ENCODE peak calls at places on chromosome 11, in nine cellular contexts. P is anterior cingulate cortex; Y is T-cell; T is stimulated activated CD4-positive, alpha-beta T cell treated with anti-CD3 and anti-CD28 coated beads, Interleukin-1b, Interleukin-23, amount 100 ng/mL, for 1 hour; Z is upper lobe of right lung; D is kidney glomerular epithelial cell; R is GF-D8; S is hepatic stellate cell; V is AG09319. F is an unnamed sample.

GRCh38 chr11:127345819-127346459 is 345.4 kb upstream of the KIRREL3 start:
- DNase-seq in T (no peak), Z (no peak), D (peak), Y (no peak), R (no peak), V (no peak), S (peak), P (peak), F (no peak)

GRCh38 chr11:2719831-2720603 is 20.2 kb upstream of the KCNQ1OT1 start:
- DNase-seq in S (no peak), V (no peak), T (no peak), P (no peak), Y (no peak), D (no peak), Z (no peak), R (no peak), F (no peak)

GRCh38 chr11:76803811-76804600 is 20.9 kb downstream of the TSKU start:
- DNase-seq in P (no peak), V (no peak), S (peak), T (no peak), D (no peak), R (no peak), Y (peak), Z (peak), F (no peak)

GRCh38 chr11:34905666-34906065 is 10.5 kb downstream of the APIP start:
- DNase-seq in P (no peak), S (no peak), V (no peak), D (no peak), Z (no peak), T (no peak), R (no peak), Y (no peak), F (no peak)

GRCh38 chr11:7578276-7578955 is 64.6 kb downstream of the PPFIBP2 start:
- DNase-seq in T (no peak), Y (no peak), V (no peak), D (no peak), Z (no peak), P (no peak), S (no peak), R (no peak), F (no peak)

GRCh38 chr11:94433049-94433448 is 31.8 kb upstream of the GPR83 start:
- DNase-seq in Z (no peak), Y (no peak), V (no peak), R (no peak), S (no peak), D (no peak), P (no peak), T (no peak), F (no peak)

GRCh38 chr11:7515544-7515943 is 1.7 kb downstream of the PPFIBP2 start:
- DNase-seq in S (no peak), V (no peak), P (no peak), Y (no peak), Z (no peak), R (no peak), D (no peak), T (no peak), F (no peak)

GRCh38 chr11:95081412-95081811 is 8.2 kb upstream of the ENDOD1 start:
- DNase-seq in V (no peak), D (no peak), R (no peak), Z (no peak), T (no peak), S (no peak), P (peak), Y (no peak), F (no peak)

GRCh38 chr11:134666273-134667174 is 254.5 kb upstream of the B3GAT1 start:
- DNase-seq in P (no peak), Y (no peak), S (no peak), R (no peak), Z (no peak), D (no peak), T (no peak), V (no peak), F (no peak)

GRCh38 chr11:9266132-9266736 is 1.1 kb upstream of the DENND5A start:
- DNase-seq in T (no peak), P (no peak), Y (no peak), Z (no peak), R (no peak), V (no peak), S (no peak), D (no peak), F (no peak)

GRCh38 chr11:58575377-58576020 is at the start of gene LPXN:
- DNase-seq in R (peak), P (peak), V (no peak), Y (peak), Z (no peak), T (peak), S (peak), D (no peak), F (peak)

GRCh38 chr11:45045692-45046471 is 95.2 kb upstream of the TP53I11 start:
- DNase-seq in P (no peak), S (peak), V (peak), Z (peak), T (no peak), D (peak), R (no peak), Y (peak), F (no peak)

GRCh38 chr11:64100345-64100744 is 64.6 kb downstream of the FLRT1 start:
- DNase-seq in Y (no peak), T (no peak), V (no peak), S (no peak), R (no peak), D (no peak), P (no peak), Z (no peak), F (no peak)

GRCh38 chr11:59028105-59028504 is 58.0 kb upstream of the GLYATL1B start:
- DNase-seq in V (no peak), D (no peak), P (no peak), Y (no peak), R (no peak), T (no peak), S (no peak), Z (no peak), F (no peak)

GRCh38 chr11:61514050-61514917 is 5.7 kb downstream of the LRRC10B start:
- DNase-seq in R (no peak), D (no peak), T (no peak), P (no peak), S (no peak), V (no peak), Z (no peak), Y (no peak), F (no peak)

GRCh38 chr11:46382644-46383403 is 1.4 kb downstream of the MDK start:
- DNase-seq in R (no peak), T (no peak), Y (no peak), P (no peak), D (no peak), V (no peak), S (peak), Z (no peak), F (no peak)

GRCh38 chr11:107818491-107818890 is 40.1 kb downstream of the SLC35F2 start:
- DNase-seq in P (no peak), T (no peak), S (no peak), Z (no peak), R (no peak), V (no peak), Y (no peak), D (no peak), F (no peak)

GRCh38 chr11:115527534-115528125 is 23.4 kb upstream of the CADM1 start:
- DNase-seq in S (no peak), Z (no peak), P (no peak), V (no peak), T (no peak), R (no peak), Y (no peak), D (no peak), F (no peak)

GRCh38 chr11:95829580-95830259 is 39.4 kb downstream of the CEP57 start:
- DNase-seq in Z (no peak), D (no peak), Y (no peak), P (no peak), S (peak), V (no peak), T (no peak), R (no peak), F (no peak)

GRCh38 chr11:1234771-1235614 is 12.1 kb downstream of the MUC5B start:
- DNase-seq in R (no peak), T (no peak), D (no peak), P (no peak), Y (no peak), V (no peak), Z (peak), S (no peak), F (no peak)

GRCh38 chr11:102446606-102447005 is 6.0 kb downstream of the TMEM123 start:
- DNase-seq in S (peak), P (no peak), Y (no peak), V (no peak), R (no peak), T (no peak), D (peak), Z (no peak), F (no peak)

GRCh38 chr11:96426356-96427103 is 36.7 kb downstream of the JRKL start:
- DNase-seq in T (no peak), Y (no peak), P (no peak), Z (no peak), S (peak), R (no peak), D (peak), V (peak), F (no peak)

GRCh38 chr11:6413791-6414231 is 5.1 kb downstream of the APBB1 start:
- DNase-seq in V (no peak), Y (peak), P (no peak), S (no peak), T (no peak), R (no peak), D (no peak), Z (no peak), F (peak)

GRCh38 chr11:66561975-66562248 is 6.5 kb downstream of the CTSF start:
- DNase-seq in D (no peak), V (no peak), Z (no peak), S (no peak), Y (no peak), T (no peak), R (no peak), P (no peak), F (no peak)

GRCh38 chr11:69541001-69541285 is 59.5 kb downstream of the LINC01488 start:
- DNase-seq in S (no peak), P (no peak), Z (no peak), Y (no peak), T (no peak), D (no peak), R (no peak), V (no peak), F (no peak)

GRCh38 chr11:34111722-34112270 is 6.4 kb downstream of the NAT10 start:
- DNase-seq in R (no peak), D (no peak), V (no peak), S (no peak), P (no peak), T (no peak), Y (no peak), Z (no peak), F (no peak)

GRCh38 chr11:117511483-117511934 is 183.9 kb downstream of the CEP164 start:
- DNase-seq in P (no peak), R (no peak), T (no peak), S (no peak), Z (no peak), V (no peak), D (no peak), Y (no peak), F (no peak)

GRCh38 chr11:64887757-64888405 is 9.5 kb upstream of the EHD1 start:
- DNase-seq in P (peak), R (peak), V (no peak), D (peak), Y (peak), S (peak), T (peak), Z (peak), F (no peak)

GRCh38 chr11:36034572-36035331 is 90.9 kb downstream of the LDLRAD3 start:
- DNase-seq in S (peak), V (peak), P (no peak), R (no peak), T (no peak), Z (no peak), Y (no peak), D (peak), F (no peak)

GRCh38 chr11:14645247-14645912 is 1.8 kb downstream of the PDE3B start:
- DNase-seq in V (no peak), S (no peak), Y (peak), R (no peak), D (no peak), T (no peak), P (no peak), Z (no peak), F (no peak)

GRCh38 chr11:15106201-15106965 is 8.3 kb upstream of the INSC start:
- DNase-seq in T (no peak), Y (no peak), P (no peak), V (no peak), Z (no peak), S (peak), D (peak), R (no peak), F (no peak)

GRCh38 chr11:73156686-73157085 is 14.6 kb upstream of the FCHSD2 start:
- DNase-seq in R (no peak), Z (no peak), T (no peak), Y (no peak), S (no peak), D (no peak), P (no peak), V (no peak), F (no peak)

GRCh38 chr11:47394322-47395224 is 13.8 kb upstream of the SLC39A13 start:
- DNase-seq in T (peak), D (no peak), S (no peak), R (peak), Z (peak), V (no peak), Y (peak), P (no peak), F (peak)

GRCh38 chr11:73398132-73398526 is 21.9 kb downstream of the RELT start:
- DNase-seq in P (no peak), D (no peak), Z (peak), Y (no peak), V (no peak), S (no peak), R (no peak), T (no peak), F (no peak)

GRCh38 chr11:92702771-92703170 is 266.7 kb upstream of the MTNR1B start:
- DNase-seq in Z (no peak), Y (no peak), R (no peak), V (no peak), S (no peak), D (no peak), P (no peak), T (no peak), F (no peak)

GRCh38 chr11:27392715-27393114 is 29.7 kb upstream of the CCDC34 start:
- DNase-seq in P (no peak), D (peak), Z (no peak), T (no peak), V (no peak), S (peak), Y (no peak), R (no peak), F (no peak)

GRCh38 chr11:115530752-115531151 is 26.5 kb upstream of the CADM1 start:
- DNase-seq in D (no peak), V (no peak), Y (no peak), Z (no peak), R (no peak), P (no peak), S (no peak), T (no peak), F (no peak)